ENCODE peak calls at places on chromosomes 1 and 21, in ten cellular contexts. One of them, this sample, is unnamed. For H3K36me3 and H3K9me3, the result is how much of the 10 kb centered on the place peaks cover.

GRCh38 chr1:182389619-182390047 is 2.0 kb downstream of the GLUL start:
- DNase-seq in cardiac muscle cell: no peak
- DNase-seq in hepatocyte: no peak
- DNase-seq in GM23248: peak
- DNase-seq in HCT116: no peak
- DNase-seq in right atrium auricular region: no peak
- DNase-seq in effector memory CD4-positive, alpha-beta T cell: no peak
- DNase-seq in tibial nerve: peak
- DNase-seq in fibroblast of lung: no peak
- DNase-seq in ovary: peak
- DNase-seq in this sample: peak

GRCh38 chr1:58896211-58897183 is 112.7 kb upstream of the JUN start:
- DNase-seq in cardiac muscle cell: no peak
- DNase-seq in hepatocyte: peak
- DNase-seq in GM23248: peak
- DNase-seq in HCT116: no peak
- DNase-seq in right atrium auricular region: no peak
- DNase-seq in effector memory CD4-positive, alpha-beta T cell: no peak
- DNase-seq in tibial nerve: no peak
- DNase-seq in fibroblast of lung: no peak
- DNase-seq in ovary: no peak
- DNase-seq in this sample: peak

GRCh38 chr1:90351019-90351418 is 356.1 kb downstream of the ZNF326 start:
- DNase-seq in cardiac muscle cell: no peak
- DNase-seq in hepatocyte: no peak
- DNase-seq in GM23248: no peak
- DNase-seq in HCT116: no peak
- DNase-seq in right atrium auricular region: no peak
- DNase-seq in effector memory CD4-positive, alpha-beta T cell: no peak
- DNase-seq in tibial nerve: no peak
- DNase-seq in fibroblast of lung: no peak
- DNase-seq in ovary: no peak
- DNase-seq in this sample: no peak

GRCh38 chr1:30757196-30757949 is at the start of gene LAPTM5:
- DNase-seq in cardiac muscle cell: no peak
- DNase-seq in hepatocyte: no peak
- DNase-seq in GM23248: no peak
- DNase-seq in HCT116: no peak
- DNase-seq in right atrium auricular region: peak
- DNase-seq in effector memory CD4-positive, alpha-beta T cell: peak
- DNase-seq in tibial nerve: peak
- DNase-seq in fibroblast of lung: peak
- DNase-seq in ovary: no peak
- DNase-seq in this sample: peak

GRCh38 chr1:68131261-68131660 is 80.8 kb upstream of the DIRAS3 start:
- DNase-seq in cardiac muscle cell: no peak
- DNase-seq in hepatocyte: no peak
- DNase-seq in GM23248: no peak
- DNase-seq in HCT116: no peak
- DNase-seq in right atrium auricular region: no peak
- DNase-seq in effector memory CD4-positive, alpha-beta T cell: no peak
- DNase-seq in tibial nerve: no peak
- DNase-seq in fibroblast of lung: no peak
- DNase-seq in ovary: no peak
- DNase-seq in this sample: no peak

GRCh38 chr21:24259241-24259640 is 1348.0 kb downstream of the MRPL39 start:
- DNase-seq in cardiac muscle cell: no peak
- DNase-seq in hepatocyte: no peak
- DNase-seq in GM23248: no peak
- DNase-seq in HCT116: no peak
- DNase-seq in right atrium auricular region: no peak
- DNase-seq in effector memory CD4-positive, alpha-beta T cell: no peak
- DNase-seq in tibial nerve: no peak
- DNase-seq in fibroblast of lung: peak
- DNase-seq in ovary: no peak
- DNase-seq in this sample: no peak

GRCh38 chr1:84298688-84299535 is 2.6 kb upstream of the SAMD13 start:
- DNase-seq in cardiac muscle cell: peak
- DNase-seq in hepatocyte: peak
- DNase-seq in GM23248: peak
- DNase-seq in HCT116: no peak
- DNase-seq in right atrium auricular region: no peak
- DNase-seq in effector memory CD4-positive, alpha-beta T cell: no peak
- DNase-seq in tibial nerve: peak
- DNase-seq in fibroblast of lung: peak
- DNase-seq in ovary: no peak
- DNase-seq in this sample: peak

GRCh38 chr1:11062965-11063401 is 3.2 kb upstream of the SRM start:
- DNase-seq in cardiac muscle cell: no peak
- DNase-seq in hepatocyte: no peak
- DNase-seq in GM23248: peak
- DNase-seq in HCT116: no peak
- DNase-seq in right atrium auricular region: no peak
- DNase-seq in effector memory CD4-positive, alpha-beta T cell: no peak
- DNase-seq in tibial nerve: no peak
- DNase-seq in fibroblast of lung: peak
- DNase-seq in ovary: no peak
- DNase-seq in this sample: no peak

GRCh38 chr1:220885971-220886370 is 6.7 kb downstream of the HLX start:
- DNase-seq in cardiac muscle cell: no peak
- DNase-seq in hepatocyte: no peak
- DNase-seq in GM23248: no peak
- DNase-seq in HCT116: no peak
- DNase-seq in right atrium auricular region: no peak
- DNase-seq in effector memory CD4-positive, alpha-beta T cell: no peak
- DNase-seq in tibial nerve: no peak
- DNase-seq in fibroblast of lung: no peak
- DNase-seq in ovary: no peak
- DNase-seq in this sample: no peak

GRCh38 chr1:220886470-220887201 is 7.4 kb downstream of the HLX start:
- DNase-seq in cardiac muscle cell: no peak
- DNase-seq in hepatocyte: no peak
- DNase-seq in GM23248: no peak
- DNase-seq in HCT116: no peak
- DNase-seq in right atrium auricular region: no peak
- DNase-seq in effector memory CD4-positive, alpha-beta T cell: no peak
- DNase-seq in tibial nerve: no peak
- DNase-seq in fibroblast of lung: no peak
- DNase-seq in ovary: no peak
- DNase-seq in this sample: no peak

GRCh38 chr1:220887202-220887867 is 8.1 kb downstream of the HLX start:
- DNase-seq in cardiac muscle cell: peak
- DNase-seq in hepatocyte: peak
- DNase-seq in GM23248: peak
- DNase-seq in HCT116: no peak
- DNase-seq in right atrium auricular region: no peak
- DNase-seq in effector memory CD4-positive, alpha-beta T cell: no peak
- DNase-seq in tibial nerve: no peak
- DNase-seq in fibroblast of lung: no peak
- DNase-seq in ovary: no peak
- DNase-seq in this sample: no peak

GRCh38 chr1:220884109-220884980 is 5.1 kb downstream of the HLX start:
- DNase-seq in cardiac muscle cell: peak
- DNase-seq in hepatocyte: peak
- DNase-seq in GM23248: no peak
- DNase-seq in HCT116: no peak
- DNase-seq in right atrium auricular region: no peak
- DNase-seq in effector memory CD4-positive, alpha-beta T cell: no peak
- DNase-seq in tibial nerve: no peak
- DNase-seq in fibroblast of lung: no peak
- DNase-seq in ovary: no peak
- DNase-seq in this sample: no peak

GRCh38 chr1:220884981-220885918 is 6.0 kb downstream of the HLX start:
- DNase-seq in cardiac muscle cell: no peak
- DNase-seq in hepatocyte: no peak
- DNase-seq in GM23248: no peak
- DNase-seq in HCT116: no peak
- DNase-seq in right atrium auricular region: no peak
- DNase-seq in effector memory CD4-positive, alpha-beta T cell: no peak
- DNase-seq in tibial nerve: no peak
- DNase-seq in fibroblast of lung: no peak
- DNase-seq in ovary: no peak
- DNase-seq in this sample: no peak
- H3K36me3 ChIP-seq in cardiac muscle cell: under half
- H3K36me3 ChIP-seq in hepatocyte: under half
- H3K36me3 ChIP-seq in GM23248: under half
- H3K36me3 ChIP-seq in HCT116: under half
- H3K36me3 ChIP-seq in right atrium auricular region: under half
- H3K36me3 ChIP-seq in effector memory CD4-positive, alpha-beta T cell: under half
- H3K36me3 ChIP-seq in tibial nerve: under half
- H3K36me3 ChIP-seq in fibroblast of lung: under half
- H3K36me3 ChIP-seq in ovary: under half
- H3K36me3 ChIP-seq in this sample: under half

GRCh38 chr21:26421724-26422123 is 151.4 kb downstream of the CYYR1 start:
- DNase-seq in cardiac muscle cell: no peak
- DNase-seq in hepatocyte: no peak
- DNase-seq in GM23248: no peak
- DNase-seq in HCT116: no peak
- DNase-seq in right atrium auricular region: no peak
- DNase-seq in effector memory CD4-positive, alpha-beta T cell: no peak
- DNase-seq in tibial nerve: no peak
- DNase-seq in fibroblast of lung: no peak
- DNase-seq in ovary: no peak
- DNase-seq in this sample: no peak

GRCh38 chr21:26423506-26423905 is 149.6 kb downstream of the CYYR1 start:
- DNase-seq in cardiac muscle cell: no peak
- DNase-seq in hepatocyte: no peak
- DNase-seq in GM23248: no peak
- DNase-seq in HCT116: no peak
- DNase-seq in right atrium auricular region: no peak
- DNase-seq in effector memory CD4-positive, alpha-beta T cell: no peak
- DNase-seq in tibial nerve: no peak
- DNase-seq in fibroblast of lung: no peak
- DNase-seq in ovary: no peak
- DNase-seq in this sample: no peak

GRCh38 chr21:26425576-26425975 is 147.5 kb downstream of the CYYR1 start:
- DNase-seq in cardiac muscle cell: no peak
- DNase-seq in hepatocyte: no peak
- DNase-seq in GM23248: no peak
- DNase-seq in HCT116: no peak
- DNase-seq in right atrium auricular region: no peak
- DNase-seq in effector memory CD4-positive, alpha-beta T cell: no peak
- DNase-seq in tibial nerve: no peak
- DNase-seq in fibroblast of lung: no peak
- DNase-seq in ovary: no peak
- DNase-seq in this sample: no peak

DNA sequence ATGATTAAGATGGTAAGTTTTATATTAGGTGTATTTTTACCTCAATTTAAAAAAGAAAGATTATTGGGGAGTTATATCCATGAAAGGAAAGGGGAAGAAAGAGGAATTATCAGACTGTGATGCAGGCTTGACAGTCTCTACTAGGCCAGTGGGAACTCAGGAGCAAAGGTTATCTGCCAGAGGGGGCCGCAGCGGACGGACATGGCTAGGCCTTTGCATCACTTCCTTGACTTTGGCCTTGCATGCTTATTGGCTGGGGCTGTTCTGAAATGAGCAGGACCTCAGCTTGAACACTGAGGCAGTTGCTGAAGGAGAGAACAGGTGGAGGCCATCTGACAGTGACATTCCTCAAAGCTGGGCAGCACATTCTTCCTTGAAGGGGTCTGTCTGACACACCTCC is 150.9 kb downstream of the CYYR1 start:
- DNase-seq in cardiac muscle cell: no peak
- DNase-seq in hepatocyte: no peak
- DNase-seq in GM23248: no peak
- DNase-seq in HCT116: no peak
- DNase-seq in right atrium auricular region: no peak
- DNase-seq in effector memory CD4-positive, alpha-beta T cell: no peak
- DNase-seq in tibial nerve: no peak
- DNase-seq in fibroblast of lung: no peak
- DNase-seq in ovary: no peak
- DNase-seq in this sample: no peak
- H3K9me3 ChIP-seq in cardiac muscle cell: under half
- H3K9me3 ChIP-seq in hepatocyte: under half
- H3K9me3 ChIP-seq in GM23248: under half
- H3K9me3 ChIP-seq in HCT116: under half
- H3K9me3 ChIP-seq in right atrium auricular region: under half
- H3K9me3 ChIP-seq in effector memory CD4-positive, alpha-beta T cell: under half
- H3K9me3 ChIP-seq in tibial nerve: under half
- H3K9me3 ChIP-seq in fibroblast of lung: under half
- H3K9me3 ChIP-seq in ovary: under half
- H3K9me3 ChIP-seq in this sample: under half

GRCh38 chr1:61639937-61640336 is 85.0 kb downstream of the TM2D1 start:
- DNase-seq in cardiac muscle cell: no peak
- DNase-seq in hepatocyte: no peak
- DNase-seq in GM23248: no peak
- DNase-seq in HCT116: no peak
- DNase-seq in right atrium auricular region: no peak
- DNase-seq in effector memory CD4-positive, alpha-beta T cell: no peak
- DNase-seq in tibial nerve: no peak
- DNase-seq in fibroblast of lung: no peak
- DNase-seq in ovary: no peak
- DNase-seq in this sample: no peak
- H3K27ac ChIP-seq in cardiac muscle cell: no peak
- H3K27ac ChIP-seq in hepatocyte: peak
- H3K27ac ChIP-seq in GM23248: no peak
- H3K27ac ChIP-seq in HCT116: no peak
- H3K27ac ChIP-seq in right atrium auricular region: peak
- H3K27ac ChIP-seq in effector memory CD4-positive, alpha-beta T cell: no peak
- H3K27ac ChIP-seq in tibial nerve: peak
- H3K27ac ChIP-seq in fibroblast of lung: no peak
- H3K27ac ChIP-seq in ovary: no peak
- H3K27ac ChIP-seq in this sample: peak

GRCh38 chr1:46684670-46685069 is 13.0 kb downstream of the TEX38 start:
- DNase-seq in cardiac muscle cell: no peak
- DNase-seq in hepatocyte: no peak
- DNase-seq in GM23248: no peak
- DNase-seq in HCT116: no peak
- DNase-seq in right atrium auricular region: no peak
- DNase-seq in effector memory CD4-positive, alpha-beta T cell: no peak
- DNase-seq in tibial nerve: no peak
- DNase-seq in fibroblast of lung: no peak
- DNase-seq in ovary: no peak
- DNase-seq in this sample: no peak

GRCh38 chr1:46682064-46682463 is 10.4 kb downstream of the TEX38 start:
- DNase-seq in cardiac muscle cell: no peak
- DNase-seq in hepatocyte: no peak
- DNase-seq in GM23248: no peak
- DNase-seq in HCT116: no peak
- DNase-seq in right atrium auricular region: no peak
- DNase-seq in effector memory CD4-positive, alpha-beta T cell: no peak
- DNase-seq in tibial nerve: no peak
- DNase-seq in fibroblast of lung: no peak
- DNase-seq in ovary: no peak
- DNase-seq in this sample: no peak

GRCh38 chr1:46677339-46677738 is 5.7 kb downstream of the TEX38 start:
- DNase-seq in cardiac muscle cell: no peak
- DNase-seq in hepatocyte: no peak
- DNase-seq in GM23248: no peak
- DNase-seq in HCT116: no peak
- DNase-seq in right atrium auricular region: no peak
- DNase-seq in effector memory CD4-positive, alpha-beta T cell: no peak
- DNase-seq in tibial nerve: no peak
- DNase-seq in fibroblast of lung: no peak
- DNase-seq in ovary: no peak
- DNase-seq in this sample: no peak

GRCh38 chr1:46679789-46680573 is 8.3 kb downstream of the TEX38 start:
- DNase-seq in cardiac muscle cell: no peak
- DNase-seq in hepatocyte: no peak
- DNase-seq in GM23248: no peak
- DNase-seq in HCT116: no peak
- DNase-seq in right atrium auricular region: no peak
- DNase-seq in effector memory CD4-positive, alpha-beta T cell: no peak
- DNase-seq in tibial nerve: no peak
- DNase-seq in fibroblast of lung: no peak
- DNase-seq in ovary: no peak
- DNase-seq in this sample: no peak

DNA sequence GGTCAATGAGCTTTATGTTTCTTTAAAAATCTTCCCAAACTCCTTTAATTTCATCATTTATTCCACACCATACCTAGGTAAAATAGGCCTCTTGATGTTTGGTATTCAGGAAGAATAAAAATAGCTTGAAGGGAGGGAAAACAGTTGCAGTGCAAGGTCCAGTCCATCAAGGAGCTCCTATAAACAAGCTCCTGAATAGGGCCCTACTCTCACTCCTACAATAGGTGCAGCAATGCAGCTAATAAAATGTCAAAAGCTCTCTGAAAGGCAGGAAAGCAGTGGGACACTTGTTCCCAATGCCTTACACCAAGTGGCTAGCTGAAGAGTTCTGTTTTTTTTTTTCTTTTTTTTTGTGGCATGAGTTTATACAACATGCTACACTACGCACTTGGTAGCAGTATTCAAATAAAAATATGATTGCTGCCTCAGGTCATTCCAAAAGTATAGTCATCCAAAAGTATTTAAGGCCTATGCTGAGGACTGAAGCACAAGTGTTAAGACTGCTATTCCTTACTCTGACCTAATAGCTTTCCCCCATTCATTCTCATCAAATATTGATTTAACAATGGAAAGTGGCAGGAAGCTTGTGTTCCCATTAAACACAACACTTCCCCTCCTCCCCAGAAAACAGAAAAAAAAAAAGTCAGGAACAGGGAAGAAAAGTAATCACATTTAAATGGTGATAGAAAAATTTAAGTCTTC is 9.8 kb downstream of the TEX38 start:
- DNase-seq in cardiac muscle cell: no peak
- DNase-seq in hepatocyte: no peak
- DNase-seq in GM23248: no peak
- DNase-seq in HCT116: no peak
- DNase-seq in right atrium auricular region: no peak
- DNase-seq in effector memory CD4-positive, alpha-beta T cell: no peak
- DNase-seq in tibial nerve: no peak
- DNase-seq in fibroblast of lung: no peak
- DNase-seq in ovary: no peak
- DNase-seq in this sample: no peak
- H3K36me3 ChIP-seq in cardiac muscle cell: half or more
- H3K36me3 ChIP-seq in hepatocyte: under half
- H3K36me3 ChIP-seq in GM23248: half or more
- H3K36me3 ChIP-seq in HCT116: under half
- H3K36me3 ChIP-seq in right atrium auricular region: half or more
- H3K36me3 ChIP-seq in effector memory CD4-positive, alpha-beta T cell: half or more
- H3K36me3 ChIP-seq in tibial nerve: half or more
- H3K36me3 ChIP-seq in fibroblast of lung: under half
- H3K36me3 ChIP-seq in ovary: under half
- H3K36me3 ChIP-seq in this sample: half or more